ENCODE peak calls at places on chromosomes 2 and 18, in four cellular contexts. One of them, this sample, is unnamed.

GRCh38 chr2:104702451-104702850 is 151.5 kb upstream of the POU3F3 start:
- DNase-seq in stomach: no peak
- DNase-seq in HepG2: no peak
- DNase-seq in A549: no peak
- DNase-seq in this sample: no peak

GRCh38 chr2:222655748-222656543 is at the start of gene FARSB:
- DNase-seq in HepG2: peak
- DNase-seq in A549: peak
- DNase-seq in stomach: peak
- DNase-seq in this sample: peak

GRCh38 chr2:127526940-127527804 is 883 bp upstream of the IWS1 start:
- DNase-seq in A549: peak
- DNase-seq in stomach: no peak
- DNase-seq in HepG2: peak
- DNase-seq in this sample: no peak

GRCh38 chr2:176093145-176093888 is 796 bp downstream of the HOXD13 start:
- DNase-seq in stomach: peak
- DNase-seq in HepG2: no peak
- DNase-seq in A549: no peak
- DNase-seq in this sample: no peak

GRCh38 chr2:239370876-239371725 is 29.7 kb downstream of the HDAC4 start:
- DNase-seq in A549: no peak
- DNase-seq in HepG2: no peak
- DNase-seq in stomach: no peak
- DNase-seq in this sample: no peak

GRCh38 chr2:3779650-3780049 is 76.3 kb downstream of the DCDC2C start:
- DNase-seq in HepG2: no peak
- DNase-seq in stomach: no peak
- DNase-seq in A549: no peak
- DNase-seq in this sample: no peak

GRCh38 chr2:106839849-106840595 is 45.9 kb downstream of the ST6GAL2 start:
- DNase-seq in HepG2: peak
- DNase-seq in A549: no peak
- DNase-seq in stomach: no peak
- DNase-seq in this sample: no peak

GRCh38 chr2:172428841-172429173 is 1.4 kb downstream of the ITGA6 start:
- DNase-seq in A549: no peak
- DNase-seq in stomach: no peak
- DNase-seq in HepG2: peak
- DNase-seq in this sample: no peak

GRCh38 chr18:78108587-78108986 is 858.9 kb downstream of the GALR1 start:
- DNase-seq in A549: no peak
- DNase-seq in stomach: no peak
- DNase-seq in HepG2: no peak
- DNase-seq in this sample: no peak

GRCh38 chr18:61891271-61891670 is 1.5 kb downstream of the RNF152 start:
- DNase-seq in HepG2: no peak
- DNase-seq in A549: no peak
- DNase-seq in stomach: no peak
- DNase-seq in this sample: no peak

GRCh38 chr2:225328192-225328591 is 71.3 kb upstream of the NYAP2 start:
- DNase-seq in stomach: no peak
- DNase-seq in A549: peak
- DNase-seq in HepG2: peak
- DNase-seq in this sample: no peak

DNA sequence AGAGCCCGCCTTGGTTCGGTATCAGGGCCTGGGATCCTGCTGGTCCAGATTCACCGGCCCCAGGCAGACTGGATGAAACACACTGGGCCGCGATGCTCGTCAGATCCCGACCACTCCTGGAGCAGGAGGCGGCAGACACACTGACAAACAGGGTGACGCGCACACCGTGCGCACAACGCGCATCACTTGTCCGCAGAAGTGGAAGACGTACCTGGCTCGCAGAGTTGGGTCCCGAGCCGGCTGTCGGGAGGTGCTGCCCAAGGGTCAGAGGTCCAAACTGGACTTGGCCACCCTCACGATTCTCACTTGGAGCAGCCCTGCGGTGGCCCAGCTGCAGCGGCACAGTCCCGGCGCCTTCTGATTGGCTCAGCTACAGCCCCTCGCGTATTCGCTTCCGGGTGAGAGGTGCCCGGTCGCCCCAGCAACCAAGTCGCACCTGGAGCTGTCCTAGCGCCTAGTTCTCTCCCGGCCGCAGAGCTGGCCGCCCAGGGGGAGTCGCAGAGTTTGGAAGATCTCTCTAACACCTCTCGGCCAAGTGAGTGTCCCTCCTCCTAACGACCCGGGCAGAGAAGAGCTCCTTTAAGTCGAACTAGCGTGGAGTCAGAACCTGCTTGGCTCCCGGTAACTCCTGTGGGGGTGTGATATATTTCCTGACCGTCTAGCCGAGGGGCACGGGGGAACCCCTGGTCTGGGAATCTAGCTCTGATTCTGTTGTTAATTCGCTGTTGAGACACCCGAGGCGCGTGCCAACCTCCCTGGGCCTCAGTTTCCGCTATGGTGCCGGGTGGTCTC is at the start of the genes DHX57 and MORN2:
- DNase-seq in stomach: peak
- DNase-seq in HepG2: peak
- DNase-seq in A549: peak
- DNase-seq in this sample: peak
- TF ChIP-seq POLR2A in stomach: no peak
- TF ChIP-seq POLR2A in HepG2: peak
- TF ChIP-seq POLR2A in A549: peak
- TF ChIP-seq POLR2A in this sample: no peak

GRCh38 chr2:96529376-96530143 is 7.0 kb upstream of the ARID5A start:
- DNase-seq in HepG2: no peak
- DNase-seq in A549: no peak
- DNase-seq in stomach: no peak
- DNase-seq in this sample: no peak
- H3K4me3 ChIP-seq in HepG2: no peak
- H3K4me3 ChIP-seq in A549: no peak
- H3K4me3 ChIP-seq in stomach: no peak
- H3K4me3 ChIP-seq in this sample: no peak

GRCh38 chr2:114265256-114265655 is 177.2 kb upstream of the DPP10 start:
- DNase-seq in HepG2: no peak
- DNase-seq in A549: no peak
- DNase-seq in stomach: no peak
- DNase-seq in this sample: no peak

GRCh38 chr2:114254875-114255274 is 187.6 kb upstream of the DPP10 start:
- DNase-seq in A549: no peak
- DNase-seq in HepG2: no peak
- DNase-seq in stomach: no peak
- DNase-seq in this sample: no peak

GRCh38 chr2:114261366-114261765 is 181.1 kb upstream of the DPP10 start:
- DNase-seq in A549: no peak
- DNase-seq in HepG2: no peak
- DNase-seq in stomach: no peak
- DNase-seq in this sample: no peak

DNA sequence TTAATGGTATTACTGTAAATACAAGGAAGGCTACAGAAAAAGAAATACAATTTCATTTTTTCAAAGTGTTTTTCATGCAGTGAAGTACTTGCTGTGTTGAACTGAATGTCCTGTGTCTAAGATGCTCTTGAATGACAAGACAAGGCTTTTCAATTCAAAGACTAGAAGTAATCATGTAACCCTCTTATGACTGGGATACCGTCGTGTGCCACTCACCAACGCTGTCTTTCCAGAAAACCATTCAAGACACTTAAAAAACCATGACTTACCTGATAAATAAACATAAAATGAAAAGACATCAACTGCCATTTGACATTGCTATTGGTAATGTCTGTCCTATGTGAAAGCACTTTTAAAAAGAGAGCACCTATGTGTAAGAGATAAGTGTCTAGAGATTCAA is 183.1 kb upstream of the DPP10 start:
- DNase-seq in A549: no peak
- DNase-seq in stomach: no peak
- DNase-seq in HepG2: no peak
- DNase-seq in this sample: no peak
- TF ChIP-seq EP300 in A549: no peak
- TF ChIP-seq EP300 in stomach: no peak
- TF ChIP-seq EP300 in HepG2: no peak
- TF ChIP-seq EP300 in this sample: no peak

GRCh38 chr2:75710577-75711253 is at the start of gene GCFC2:
- DNase-seq in HepG2: peak
- DNase-seq in stomach: peak
- DNase-seq in A549: peak
- DNase-seq in this sample: peak
- TF ChIP-seq POLR2A in HepG2: peak
- TF ChIP-seq POLR2A in stomach: no peak
- TF ChIP-seq POLR2A in A549: peak
- TF ChIP-seq POLR2A in this sample: no peak